ENCODE peak calls at places on chromosome 10, in four cellular contexts. B is hepatocyte, C is AG09309, E is osteoblast. O is an unnamed sample.

GRCh38 chr10:103444478-103444877 is 7.7 kb downstream of the CALHM2 start:
- DNase-seq in B (no peak), C (no peak), E (no peak), O (no peak)

GRCh38 chr10:116748041-116748440 is 5.7 kb upstream of the HSPA12A start:
- DNase-seq in B (peak; percentile 52), C (no peak), E (peak; percentile 93), O (peak; percentile 15)

GRCh38 chr10:75408911-75409885 is 7.6 kb upstream of the ZNF503 start:
- DNase-seq in C (no peak), B (peak; percentile 90), E (peak; percentile 99), O (peak; percentile 63)

GRCh38 chr10:128859738-128860386 is 607.2 kb upstream of the MGMT start:
- DNase-seq in E (no peak), B (peak; percentile 44), C (no peak), O (peak; percentile 55)

GRCh38 chr10:84424731-84425165 is 96.4 kb downstream of the CCSER2 start:
- DNase-seq in B (peak; percentile 68), C (peak; percentile 91), E (peak; percentile 43), O (peak; percentile 84)

GRCh38 chr10:8179081-8179480 is 124.6 kb downstream of the GATA3 start:
- DNase-seq in B (no peak), E (no peak), C (no peak), O (no peak)

GRCh38 chr10:49564461-49565009 is 25.6 kb upstream of the ERCC6 start:
- DNase-seq in C (no peak), B (no peak), E (no peak), O (no peak)

GRCh38 chr10:28248092-28248491 is 54.8 kb downstream of the MPP7 start:
- DNase-seq in C (peak; percentile 45), B (no peak), E (no peak), O (no peak)

GRCh38 chr10:60140681-60141632 is 234.6 kb upstream of the CCDC6 start:
- DNase-seq in C (no peak), E (no peak), B (peak; percentile 75), O (no peak)

GRCh38 chr10:102519246-102519805 is 15.6 kb downstream of the SUFU start:
- DNase-seq in E (no peak), C (no peak), B (no peak), O (no peak)

GRCh38 chr10:7537126-7537525 is 126.3 kb upstream of the SFMBT2 start:
- DNase-seq in B (no peak), E (no peak), C (no peak), O (no peak)

GRCh38 chr10:51524041-51524440 is 175.4 kb downstream of the CSTF2T start:
- DNase-seq in B (no peak), C (peak; percentile 20), E (peak; percentile 4), O (no peak)

GRCh38 chr10:21494221-21495001 is 31.1 kb downstream of the SKIDA1 start:
- DNase-seq in B (peak; percentile 52), C (no peak), E (peak; percentile 85), O (no peak)

GRCh38 chr10:102656026-102656425 is 11.7 kb downstream of the TRIM8 start:
- DNase-seq in B (no peak), E (peak; percentile 69), C (no peak), O (no peak)

GRCh38 chr10:43069597-43069996 is 7.3 kb upstream of the RET start:
- DNase-seq in C (no peak), E (peak; percentile 65), B (no peak), O (no peak)

GRCh38 chr10:20100157-20100556 is 283.9 kb downstream of the PLXDC2 start:
- DNase-seq in B (peak; percentile 29), E (no peak), C (no peak), O (peak; percentile 22)

GRCh38 chr10:60388709-60389241 is 900 bp downstream of the ANK3 start:
- DNase-seq in E (no peak), C (no peak), B (no peak), O (no peak)

GRCh38 chr10:60537697-60538096 is 148.0 kb upstream of the ANK3 start:
- DNase-seq in B (no peak), C (no peak), E (no peak), O (peak; percentile 56)

GRCh38 chr10:116753759-116754158 is 11.4 kb upstream of the HSPA12A start:
- DNase-seq in C (no peak), B (no peak), E (peak; percentile 66), O (no peak)

GRCh38 chr10:60986779-60987178 is 42.8 kb upstream of the RHOBTB1 start:
- DNase-seq in E (no peak), B (no peak), C (no peak), O (no peak)

GRCh38 chr10:68506406-68506805 is 20.9 kb downstream of the SLC25A16 start:
- DNase-seq in C (no peak), E (no peak), B (no peak), O (no peak)

GRCh38 chr10:11512596-11512995 is 98.9 kb downstream of the USP6NL start:
- DNase-seq in C (no peak), E (no peak), B (no peak), O (no peak)

GRCh38 chr10:1311707-1312106 is 255.5 kb downstream of the WDR37 start:
- DNase-seq in C (no peak), B (no peak), E (no peak), O (no peak)

GRCh38 chr10:80464557-80465466 is 10.7 kb downstream of the TSPAN14 start:
- DNase-seq in E (peak; percentile 50), B (no peak), C (no peak), O (no peak)

GRCh38 chr10:44975487-44976331 is 2.9 kb downstream of the DEPP1 start:
- DNase-seq in C (no peak), E (peak; percentile 83), B (peak; percentile 87), O (no peak)

GRCh38 chr10:29877798-29878491 is 181.4 kb downstream of the JCAD start:
- DNase-seq in E (peak; percentile 32), C (no peak), B (no peak), O (no peak)

GRCh38 chr10:115432188-115432819 is 339.1 kb downstream of the ATRNL1 start:
- DNase-seq in E (peak; percentile 13), B (peak; percentile 30), C (no peak), O (peak; percentile 64)

GRCh38 chr10:33215154-33215553 is 119.3 kb downstream of the NRP1 start:
- DNase-seq in E (peak; percentile 76), C (peak; percentile 90), B (peak; percentile 54), O (no peak)

GRCh38 chr10:8337332-8337651 is 282.8 kb downstream of the GATA3 start:
- DNase-seq in E (no peak), C (no peak), B (no peak), O (no peak)

GRCh38 chr10:1159131-1160061 is 103.2 kb downstream of the WDR37 start:
- DNase-seq in E (peak; percentile 36), B (no peak), C (no peak), O (no peak)

GRCh38 chr10:114714281-114714741 is 56.2 kb upstream of the ABLIM1 start:
- DNase-seq in E (no peak), B (peak; percentile 66), C (peak; percentile 56), O (peak; percentile 9)

GRCh38 chr10:131706476-131706875 is 194.3 kb upstream of the PPP2R2D start:
- DNase-seq in E (no peak), C (no peak), B (no peak), O (no peak)

GRCh38 chr10:89516149-89516832 is 19.1 kb downstream of the SLC16A12 start:
- DNase-seq in B (peak; percentile 66), C (peak; percentile 66), E (no peak), O (peak; percentile 53)

GRCh38 chr10:94308866-94309265 is 53.9 kb downstream of the NOC3L start:
- DNase-seq in E (peak; percentile 21), C (no peak), B (no peak), O (no peak)

GRCh38 chr10:112215342-112215774 is 31.8 kb upstream of the GPAM start:
- DNase-seq in E (no peak), C (no peak), B (peak; percentile 73), O (no peak)

GRCh38 chr10:86371691-86372090 is 5.1 kb upstream of the GRID1 start:
- DNase-seq in B (no peak), E (peak; percentile 72), C (no peak), O (no peak)